ENCODE peak calls at places on chromosomes 16 and 17, in seven cellular contexts. D is heart right ventricle, G is fibroblast of lung, S is colonic mucosa, U is tibial nerve, H is IMR-90, J is GM06990. Y is an unnamed sample. For H3K36me3 and H3K27me3, the result is how much of the 10 kb centered on the place peaks cover.

GRCh38 chr16:3457434-3458252 is 14.2 kb downstream of the NAA60 start:
- DNase-seq in D (peak), G (peak), S (peak), U (peak), H (peak), J (peak), Y (no peak)

GRCh38 chr17:82400206-82400605 is 17.9 kb upstream of the HEXD start:
- DNase-seq in D (no peak), G (no peak), S (no peak), U (no peak), H (peak), J (no peak), Y (no peak)

GRCh38 chr17:39191750-39192510 is 5.5 kb downstream of the CACNB1 start:
- DNase-seq in D (no peak), G (no peak), S (no peak), U (no peak), H (no peak), J (no peak), Y (no peak)

GRCh38 chr17:41308918-41309359 is at the start of gene KRTAP16-1:
- DNase-seq in D (no peak), G (no peak), S (no peak), U (no peak), H (no peak), J (no peak), Y (no peak)

GRCh38 chr17:77347544-77347943 is 206.8 kb downstream of the SEC14L1 start:
- DNase-seq in D (no peak), G (no peak), S (no peak), U (no peak), H (no peak), J (no peak), Y (no peak)

GRCh38 chr17:76697702-76698465 is 12.9 kb downstream of the MXRA7 start:
- DNase-seq in D (no peak), G (peak), S (no peak), U (no peak), H (peak), J (no peak), Y (no peak)

GRCh38 chr17:21282231-21282630 is 2.3 kb upstream of the MAP2K3 start:
- DNase-seq in D (no peak), G (peak), S (no peak), U (no peak), H (peak), J (no peak), Y (peak)

GRCh38 chr16:290015-290680 is 7.2 kb downstream of the PDIA2 start:
- DNase-seq in D (no peak), G (no peak), S (no peak), U (no peak), H (no peak), J (no peak), Y (no peak)

GRCh38 chr17:40062347-40063033 is at the start of gene THRA:
- DNase-seq in D (peak), G (no peak), S (peak), U (peak), H (peak), J (peak), Y (no peak)

GRCh38 chr17:17343160-17343735 is 40.1 kb downstream of the NT5M start:
- DNase-seq in D (no peak), G (no peak), S (no peak), U (no peak), H (no peak), J (no peak), Y (no peak)

GRCh38 chr16:84081446-84081989 is 35.2 kb downstream of the MBTPS1 start:
- DNase-seq in D (no peak), G (no peak), S (no peak), U (no peak), H (no peak), J (no peak), Y (no peak)

GRCh38 chr16:48720266-48720665 is 110.3 kb upstream of the N4BP1 start:
- DNase-seq in D (no peak), G (no peak), S (no peak), U (no peak), H (peak), J (no peak), Y (no peak)

GRCh38 chr16:27225536-27226360 is 22.4 kb downstream of the KDM8 start:
- DNase-seq in D (no peak), G (no peak), S (peak), U (no peak), H (no peak), J (no peak), Y (no peak)

GRCh38 chr16:4947722-4948503 is 10.2 kb upstream of the SEC14L5 start:
- DNase-seq in D (no peak), G (no peak), S (no peak), U (no peak), H (no peak), J (no peak), Y (no peak)

GRCh38 chr16:67470314-67470713 is 10.6 kb downstream of the ATP6V0D1 start:
- DNase-seq in D (peak), G (no peak), S (peak), U (no peak), H (no peak), J (no peak), Y (no peak)

GRCh38 chr16:84599528-84600202 is 18.2 kb downstream of the COTL1 start:
- DNase-seq in D (peak), G (peak), S (peak), U (no peak), H (peak), J (peak), Y (peak)

GRCh38 chr17:40442392-40443195 is 656 bp upstream of the IGFBP4 start:
- DNase-seq in D (peak), G (peak), S (peak), U (no peak), H (peak), J (no peak), Y (no peak)

GRCh38 chr17:77315551-77316190 is 174.9 kb downstream of the SEC14L1 start:
- DNase-seq in D (no peak), G (peak), S (no peak), U (no peak), H (no peak), J (no peak), Y (no peak)

GRCh38 chr16:26770547-26770946 is 296.2 kb upstream of the C16orf82 start:
- DNase-seq in D (no peak), G (no peak), S (no peak), U (no peak), H (no peak), J (no peak), Y (no peak)

GRCh38 chr16:9225527-9226316 is 134.3 kb downstream of the HAPSTR1 start:
- DNase-seq in D (no peak), G (no peak), S (no peak), U (no peak), H (no peak), J (no peak), Y (no peak)

GRCh38 chr17:31752570-31752969 is 106.5 kb downstream of the COPRS start:
- DNase-seq in D (no peak), G (no peak), S (no peak), U (no peak), H (no peak), J (no peak), Y (no peak)
- H3K36me3 ChIP-seq in D (under half), G (under half), S (under half), U (under half), H (under half), J (under half), Y (under half)

DNA sequence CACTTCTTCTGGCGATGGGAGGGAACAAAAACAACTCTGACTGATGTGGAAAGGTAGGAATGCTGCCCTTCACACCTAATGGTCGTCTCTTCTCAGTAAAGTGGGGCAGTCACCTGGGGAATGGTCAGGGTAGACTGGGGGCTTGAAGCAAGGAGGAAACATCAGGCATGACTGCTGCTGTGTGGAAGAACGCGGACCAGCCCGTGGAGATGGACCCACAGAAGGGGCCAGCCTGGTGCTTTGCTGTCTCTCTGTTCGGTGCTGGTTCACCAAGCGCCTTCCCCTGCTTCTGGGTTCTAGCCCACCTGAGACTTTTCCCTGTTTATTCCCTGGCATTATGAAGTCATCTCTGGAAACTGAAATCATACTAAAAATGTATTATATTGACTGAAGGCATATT is 96.2 kb upstream of the DNAH17 start:
- DNase-seq in D (no peak), G (no peak), S (no peak), U (no peak), H (no peak), J (no peak), Y (no peak)
- H3K27me3 ChIP-seq in D (under half), G (under half), S (under half), U (under half), H (under half), J (under half), Y (under half)

GRCh38 chr16:55291847-55292246 is 32.2 kb upstream of the IRX6 start:
- DNase-seq in D (no peak), G (no peak), S (no peak), U (no peak), H (no peak), J (no peak), Y (no peak)

GRCh38 chr16:55294947-55295346 is 29.1 kb upstream of the IRX6 start:
- DNase-seq in D (peak), G (peak), S (no peak), U (no peak), H (no peak), J (no peak), Y (peak)

GRCh38 chr16:55292491-55292890 is 31.5 kb upstream of the IRX6 start:
- DNase-seq in D (no peak), G (no peak), S (no peak), U (no peak), H (no peak), J (no peak), Y (no peak)

GRCh38 chr16:55297062-55297909 is 26.7 kb upstream of the IRX6 start:
- DNase-seq in D (no peak), G (peak), S (no peak), U (no peak), H (peak), J (no peak), Y (peak)

GRCh38 chr16:55294129-55294528 is 29.9 kb upstream of the IRX6 start:
- DNase-seq in D (no peak), G (no peak), S (no peak), U (no peak), H (no peak), J (no peak), Y (no peak)
- TF ChIP-seq CTCF in D (no peak), G (no peak), S (no peak), U (no peak), H (no peak), J (no peak), Y (peak)

GRCh38 chr16:13660807-13661206 is 259.1 kb upstream of the ERCC4 start:
- DNase-seq in D (no peak), G (no peak), S (no peak), U (no peak), H (no peak), J (no peak), Y (no peak)
- H3K36me3 ChIP-seq in D (under half), G (under half), S (under half), U (under half), H (under half), J (under half), Y (under half)

DNA sequence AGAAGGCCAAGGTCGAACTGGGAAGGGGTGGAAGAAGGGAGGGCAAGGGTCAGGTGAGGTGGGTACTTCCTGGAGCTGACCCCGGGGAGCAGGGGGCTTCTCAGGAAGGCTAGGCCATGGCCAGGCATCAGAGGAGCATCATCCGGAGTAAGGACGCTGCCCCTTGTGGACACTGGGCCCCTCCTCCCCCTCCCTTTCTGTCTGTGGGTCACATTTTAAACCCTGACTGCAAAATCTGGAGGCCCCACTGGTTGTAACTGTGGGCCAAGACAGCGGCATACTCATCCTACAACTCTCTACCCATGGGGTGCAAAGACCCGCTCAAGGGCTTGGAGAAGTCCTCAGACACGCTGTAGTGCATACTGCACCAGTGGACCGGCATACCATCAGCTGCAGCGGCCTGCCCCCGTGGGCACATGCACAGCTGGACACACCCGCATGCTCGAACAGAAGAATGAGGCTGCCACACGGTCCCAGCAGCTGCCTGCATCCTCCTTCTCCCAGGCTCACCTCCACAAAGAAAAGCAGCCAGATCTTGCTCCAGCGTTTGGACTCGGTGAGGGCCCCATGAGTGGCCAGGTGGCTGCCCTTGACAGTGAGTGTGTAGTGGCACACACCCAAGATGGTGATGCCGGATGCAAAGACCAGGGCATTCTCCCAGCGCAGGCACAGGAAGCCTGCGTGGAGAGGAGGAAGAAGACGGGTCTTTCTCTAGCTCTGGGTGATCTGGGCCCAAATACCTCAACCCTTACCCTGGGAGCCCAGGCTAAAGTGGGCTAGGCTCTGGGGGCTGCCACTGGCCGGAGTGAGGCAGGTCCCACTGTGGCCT is 1.2 kb downstream of the FADS6 start:
- DNase-seq in D (no peak), G (no peak), S (no peak), U (no peak), H (no peak), J (no peak), Y (no peak)
- H3K27me3 ChIP-seq in D (half or more), G (under half), S (under half), U (half or more), H (half or more), J (under half), Y (half or more)

GRCh38 chr16:30867747-30868146 is 26.1 kb downstream of the BCL7C start:
- DNase-seq in D (no peak), G (no peak), S (no peak), U (no peak), H (no peak), J (no peak), Y (no peak)
- TF ChIP-seq CTCF in D (no peak), G (peak), S (no peak), U (no peak), H (peak), J (peak), Y (no peak)

DNA sequence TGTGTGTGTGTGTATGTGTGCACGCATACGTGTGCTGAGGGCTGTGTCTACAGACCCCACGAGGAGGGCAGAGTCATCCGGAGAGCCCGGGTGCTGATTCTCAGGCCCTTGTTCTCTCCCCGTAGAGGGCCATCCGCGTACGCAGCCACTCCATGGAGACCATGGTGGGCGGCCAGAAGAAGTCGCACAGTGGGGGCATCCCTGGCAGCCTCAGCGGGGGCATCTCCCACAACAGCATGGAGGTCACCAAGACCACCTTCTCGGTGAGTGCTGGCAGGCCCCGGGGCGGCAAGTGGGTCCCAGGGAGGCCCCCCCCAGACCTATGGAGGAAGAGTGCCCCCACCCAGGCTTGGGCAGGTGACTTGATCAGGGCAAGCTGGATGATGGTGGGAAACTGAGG is 45.5 kb downstream of the OR1D5 start:
- DNase-seq in D (no peak), G (no peak), S (no peak), U (no peak), H (no peak), J (no peak), Y (no peak)
- H3K36me3 ChIP-seq in D (under half), G (under half), S (under half), U (under half), H (under half), J (under half), Y (under half)

DNA sequence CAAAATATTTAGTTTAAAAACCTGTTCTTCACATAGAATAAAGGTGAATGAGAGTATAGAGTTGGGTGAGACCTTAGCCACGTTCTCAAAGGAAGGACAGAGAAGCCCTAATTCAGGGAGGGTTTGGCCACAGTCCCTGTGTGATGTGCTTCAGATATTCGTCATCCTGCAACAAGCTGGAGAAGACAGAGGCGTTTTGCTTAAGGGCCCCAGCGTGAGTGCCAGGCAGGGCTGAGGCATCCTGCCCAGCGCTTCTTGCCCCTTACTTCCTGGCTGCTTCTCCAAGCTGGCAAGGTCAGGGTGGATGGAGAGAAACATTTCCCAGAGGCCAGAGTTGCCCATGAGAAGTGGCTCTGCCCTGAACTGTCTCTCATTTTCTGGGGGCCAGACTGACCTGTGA is 46.9 kb downstream of the AXIN2 start:
- DNase-seq in D (no peak), G (peak), S (no peak), U (no peak), H (peak), J (no peak), Y (no peak)
- H3K27me3 ChIP-seq in D (under half), G (under half), S (under half), U (under half), H (under half), J (under half), Y (under half)

GRCh38 chr17:11880714-11881113 is 116.6 kb downstream of the ZNF18 start:
- DNase-seq in D (no peak), G (no peak), S (peak), U (no peak), H (no peak), J (no peak), Y (no peak)
- TF ChIP-seq CTCF in D (peak), G (no peak), S (no peak), U (peak), H (no peak), J (no peak), Y (peak)

DNA sequence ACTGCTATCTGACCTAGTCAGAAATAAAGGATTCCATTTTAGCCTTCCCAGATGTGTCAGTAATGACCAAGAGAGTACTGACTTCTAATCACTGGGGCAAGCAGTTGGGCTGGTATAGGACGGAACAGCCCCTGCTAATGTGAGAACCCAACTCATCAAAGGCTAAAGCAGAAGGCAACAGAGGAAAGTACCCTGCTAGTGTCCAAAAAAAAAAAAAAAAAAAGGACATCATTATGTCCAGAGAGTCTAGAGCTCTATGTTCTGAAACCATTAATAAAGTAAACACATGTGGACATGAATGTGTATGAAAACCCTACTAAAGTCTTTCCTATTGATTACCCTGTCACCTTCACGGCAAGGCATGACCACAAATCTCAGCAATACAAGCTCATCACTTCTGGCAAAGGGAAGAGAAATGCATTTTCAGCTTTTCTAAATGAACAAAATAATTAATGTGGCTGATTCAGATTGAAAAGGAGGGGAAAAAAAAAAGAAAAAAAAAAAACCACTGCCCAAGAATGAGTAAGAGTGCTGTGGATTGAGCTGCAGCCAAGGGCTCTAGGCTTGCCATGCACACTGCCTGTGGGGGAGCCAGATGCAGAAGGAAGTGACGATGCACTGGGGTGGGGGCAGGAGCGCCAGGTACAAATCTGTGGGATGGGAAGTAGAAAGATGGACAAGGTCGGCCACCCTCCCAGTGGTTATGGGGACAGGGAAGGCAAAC is 84.8 kb downstream of the CYTH1 start:
- DNase-seq in D (no peak), G (peak), S (no peak), U (no peak), H (peak), J (peak), Y (no peak)
- H3K36me3 ChIP-seq in D (half or more), G (under half), S (under half), U (under half), H (under half), J (under half), Y (under half)

Y was measured in kidney epithelial cell.